ENCODE peak calls at places on chromosomes 4 and X, in seven cellular contexts. One of them, this sample, is unnamed. For H3K4me1, the result is how much of the 10 kb centered on the place peaks cover.

GRCh38 chr4:1459081-1459480 is 52.8 kb upstream of the NKX1-1 start:
- DNase-seq in hepatocyte: no peak
- DNase-seq in uterus: no peak
- DNase-seq in spleen: no peak
- DNase-seq in H1: peak
- DNase-seq in tibial artery: peak
- DNase-seq in heart right ventricle: no peak
- DNase-seq in this sample: no peak

GRCh38 chr4:87268401-87268800 is 48.0 kb upstream of the KLHL8 start:
- DNase-seq in hepatocyte: no peak
- DNase-seq in uterus: no peak
- DNase-seq in spleen: no peak
- DNase-seq in H1: no peak
- DNase-seq in tibial artery: no peak
- DNase-seq in heart right ventricle: no peak
- DNase-seq in this sample: no peak

GRCh38 chr4:148300877-148301276 is 141.3 kb downstream of the NR3C2 start:
- DNase-seq in hepatocyte: no peak
- DNase-seq in uterus: no peak
- DNase-seq in spleen: no peak
- DNase-seq in H1: no peak
- DNase-seq in tibial artery: no peak
- DNase-seq in heart right ventricle: no peak
- DNase-seq in this sample: no peak

GRCh38 chrX:10755477-10756334 is 135.3 kb upstream of the MID1 start:
- DNase-seq in hepatocyte: peak
- DNase-seq in uterus: peak
- DNase-seq in spleen: no peak
- DNase-seq in H1: no peak
- DNase-seq in tibial artery: no peak
- DNase-seq in heart right ventricle: no peak
- DNase-seq in this sample: peak

GRCh38 chr4:99807666-99808065 is 9.0 kb upstream of the DAPP1 start:
- DNase-seq in hepatocyte: no peak
- DNase-seq in uterus: no peak
- DNase-seq in spleen: no peak
- DNase-seq in H1: no peak
- DNase-seq in tibial artery: no peak
- DNase-seq in heart right ventricle: no peak
- DNase-seq in this sample: no peak

GRCh38 chrX:82756272-82756671 is 751.8 kb upstream of the POU3F4 start:
- DNase-seq in hepatocyte: no peak
- DNase-seq in uterus: no peak
- DNase-seq in spleen: no peak
- DNase-seq in H1: no peak
- DNase-seq in tibial artery: no peak
- DNase-seq in heart right ventricle: no peak
- DNase-seq in this sample: no peak

GRCh38 chrX:49063715-49064114 is 4.9 kb downstream of the CCDC120 start:
- DNase-seq in hepatocyte: no peak
- DNase-seq in uterus: no peak
- DNase-seq in spleen: no peak
- DNase-seq in H1: no peak
- DNase-seq in tibial artery: no peak
- DNase-seq in heart right ventricle: no peak
- DNase-seq in this sample: no peak

GRCh38 chr4:150192986-150193385 is 114.7 kb downstream of the DCLK2 start:
- DNase-seq in hepatocyte: no peak
- DNase-seq in uterus: no peak
- DNase-seq in spleen: no peak
- DNase-seq in H1: no peak
- DNase-seq in tibial artery: no peak
- DNase-seq in heart right ventricle: no peak
- DNase-seq in this sample: no peak

GRCh38 chr4:48557478-48557877 is 67.4 kb downstream of the ZAR1 start:
- DNase-seq in hepatocyte: no peak
- DNase-seq in uterus: no peak
- DNase-seq in spleen: no peak
- DNase-seq in H1: no peak
- DNase-seq in tibial artery: no peak
- DNase-seq in heart right ventricle: no peak
- DNase-seq in this sample: peak

GRCh38 chr4:89497517-89498308 is 190.1 kb upstream of the GPRIN3 start:
- DNase-seq in hepatocyte: no peak
- DNase-seq in uterus: no peak
- DNase-seq in spleen: no peak
- DNase-seq in H1: no peak
- DNase-seq in tibial artery: no peak
- DNase-seq in heart right ventricle: no peak
- DNase-seq in this sample: no peak

GRCh38 chr4:113469023-113469390 is 292.5 kb downstream of the CAMK2D start:
- DNase-seq in hepatocyte: no peak
- DNase-seq in uterus: no peak
- DNase-seq in spleen: no peak
- DNase-seq in H1: no peak
- DNase-seq in tibial artery: no peak
- DNase-seq in heart right ventricle: no peak
- DNase-seq in this sample: no peak

GRCh38 chr4:182297659-182298058 is 54.5 kb downstream of the TENM3 start:
- DNase-seq in hepatocyte: no peak
- DNase-seq in uterus: no peak
- DNase-seq in spleen: no peak
- DNase-seq in H1: no peak
- DNase-seq in tibial artery: no peak
- DNase-seq in heart right ventricle: no peak
- DNase-seq in this sample: no peak

GRCh38 chr4:3413217-3413671 is 28.5 kb upstream of the HGFAC start:
- DNase-seq in hepatocyte: no peak
- DNase-seq in uterus: no peak
- DNase-seq in spleen: peak
- DNase-seq in H1: no peak
- DNase-seq in tibial artery: peak
- DNase-seq in heart right ventricle: no peak
- DNase-seq in this sample: no peak

GRCh38 chr4:115851918-115852766 is 738.7 kb upstream of the NDST4 start:
- DNase-seq in hepatocyte: peak
- DNase-seq in uterus: no peak
- DNase-seq in spleen: peak
- DNase-seq in H1: peak
- DNase-seq in tibial artery: peak
- DNase-seq in heart right ventricle: no peak
- DNase-seq in this sample: peak

GRCh38 chrX:16544969-16545368 is 105.0 kb upstream of the S100G start:
- DNase-seq in hepatocyte: no peak
- DNase-seq in uterus: no peak
- DNase-seq in spleen: no peak
- DNase-seq in H1: no peak
- DNase-seq in tibial artery: no peak
- DNase-seq in heart right ventricle: no peak
- DNase-seq in this sample: no peak

GRCh38 chr4:186820371-186820990 is 96.8 kb upstream of the FAT1 start:
- DNase-seq in hepatocyte: peak
- DNase-seq in uterus: no peak
- DNase-seq in spleen: no peak
- DNase-seq in H1: no peak
- DNase-seq in tibial artery: no peak
- DNase-seq in heart right ventricle: peak
- DNase-seq in this sample: no peak

GRCh38 chrX:43805579-43805978 is 76.7 kb downstream of the MAOB start:
- DNase-seq in hepatocyte: no peak
- DNase-seq in uterus: no peak
- DNase-seq in spleen: no peak
- DNase-seq in H1: no peak
- DNase-seq in tibial artery: no peak
- DNase-seq in heart right ventricle: no peak
- DNase-seq in this sample: no peak

GRCh38 chr4:33696586-33696985 is 2547.7 kb downstream of the ARAP2 start:
- DNase-seq in hepatocyte: no peak
- DNase-seq in uterus: no peak
- DNase-seq in spleen: no peak
- DNase-seq in H1: no peak
- DNase-seq in tibial artery: no peak
- DNase-seq in heart right ventricle: no peak
- DNase-seq in this sample: no peak

GRCh38 chr4:12679217-12679616 is 804.9 kb downstream of the RAB28 start:
- DNase-seq in hepatocyte: no peak
- DNase-seq in uterus: no peak
- DNase-seq in spleen: no peak
- DNase-seq in H1: no peak
- DNase-seq in tibial artery: no peak
- DNase-seq in heart right ventricle: no peak
- DNase-seq in this sample: no peak

GRCh38 chrX:1649623-1650022 is 34.8 kb downstream of the ASMT start:
- DNase-seq in hepatocyte: no peak
- DNase-seq in uterus: no peak
- DNase-seq in spleen: no peak
- DNase-seq in H1: peak
- DNase-seq in tibial artery: no peak
- DNase-seq in heart right ventricle: no peak
- DNase-seq in this sample: no peak

GRCh38 chrX:40091691-40092421 is 5.9 kb downstream of the BCOR start:
- DNase-seq in hepatocyte: no peak
- DNase-seq in uterus: no peak
- DNase-seq in spleen: peak
- DNase-seq in H1: peak
- DNase-seq in tibial artery: no peak
- DNase-seq in heart right ventricle: no peak
- DNase-seq in this sample: peak

GRCh38 chr4:41179086-41179374 is 35.3 kb downstream of the APBB2 start:
- DNase-seq in hepatocyte: no peak
- DNase-seq in uterus: no peak
- DNase-seq in spleen: no peak
- DNase-seq in H1: no peak
- DNase-seq in tibial artery: no peak
- DNase-seq in heart right ventricle: no peak
- DNase-seq in this sample: no peak

DNA sequence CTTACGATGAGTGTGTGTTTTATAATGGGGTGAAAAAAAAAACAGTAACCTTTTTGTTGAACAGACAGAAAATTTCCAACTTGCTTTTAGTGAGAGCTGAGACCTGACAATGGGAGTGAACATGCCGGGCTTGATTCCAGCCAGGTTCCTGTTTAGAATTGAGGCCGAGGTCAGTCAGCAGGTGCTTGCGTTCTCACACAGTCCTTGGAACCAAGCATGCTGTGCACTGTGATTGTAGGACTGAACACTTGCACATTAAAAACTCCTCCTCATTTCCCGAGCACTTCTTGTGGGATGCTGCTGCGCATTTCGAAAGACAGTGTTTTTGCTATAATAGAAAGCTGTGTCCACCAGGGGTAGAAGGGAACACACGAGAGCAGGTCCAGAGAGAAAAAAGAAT is 51.8 kb downstream of the TMEM131L start:
- DNase-seq in hepatocyte: no peak
- DNase-seq in uterus: peak
- DNase-seq in spleen: no peak
- DNase-seq in H1: no peak
- DNase-seq in tibial artery: no peak
- DNase-seq in heart right ventricle: no peak
- DNase-seq in this sample: no peak
- H3K4me1 ChIP-seq in hepatocyte: under half
- H3K4me1 ChIP-seq in uterus: under half
- H3K4me1 ChIP-seq in spleen: half or more
- H3K4me1 ChIP-seq in H1: under half
- H3K4me1 ChIP-seq in tibial artery: under half
- H3K4me1 ChIP-seq in heart right ventricle: half or more
- H3K4me1 ChIP-seq in this sample: half or more

GRCh38 chrX:135513140-135513535 is 7.3 kb upstream of the INTS6L start:
- DNase-seq in hepatocyte: no peak
- DNase-seq in uterus: no peak
- DNase-seq in spleen: no peak
- DNase-seq in H1: no peak
- DNase-seq in tibial artery: no peak
- DNase-seq in heart right ventricle: no peak
- DNase-seq in this sample: no peak
- TF ChIP-seq CTCF in hepatocyte: no peak
- TF ChIP-seq CTCF in uterus: no peak
- TF ChIP-seq CTCF in spleen: no peak
- TF ChIP-seq CTCF in H1: no peak
- TF ChIP-seq CTCF in tibial artery: no peak
- TF ChIP-seq CTCF in heart right ventricle: no peak
- TF ChIP-seq CTCF in this sample: no peak

DNA sequence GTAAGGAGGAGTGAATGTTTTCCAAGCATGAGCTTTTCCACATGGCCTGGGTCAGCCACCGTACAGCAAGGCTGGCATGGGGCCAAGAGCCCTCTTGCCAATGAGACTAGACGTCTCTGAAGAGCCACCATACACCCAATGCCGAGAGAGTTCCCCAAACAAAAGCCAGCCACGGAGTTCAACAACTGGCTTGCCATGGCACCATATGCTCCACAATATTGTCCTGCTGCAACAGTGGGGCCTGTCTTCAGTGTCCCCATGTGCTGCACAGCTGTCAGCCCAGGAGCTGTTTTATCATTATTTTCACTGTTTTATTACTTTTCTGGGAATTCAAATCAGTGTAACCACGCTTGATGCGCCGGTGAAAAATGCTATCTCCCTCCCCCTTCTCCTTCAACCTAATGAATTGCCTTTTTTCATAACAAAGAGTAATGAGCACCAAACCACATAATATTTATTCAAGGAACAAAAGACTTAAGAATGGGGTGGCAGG is 18.4 kb downstream of the MAML3 start:
- DNase-seq in hepatocyte: peak
- DNase-seq in uterus: peak
- DNase-seq in spleen: no peak
- DNase-seq in H1: no peak
- DNase-seq in tibial artery: no peak
- DNase-seq in heart right ventricle: peak
- DNase-seq in this sample: no peak
- H3K4me1 ChIP-seq in hepatocyte: under half
- H3K4me1 ChIP-seq in uterus: under half
- H3K4me1 ChIP-seq in spleen: under half
- H3K4me1 ChIP-seq in H1: under half
- H3K4me1 ChIP-seq in tibial artery: under half
- H3K4me1 ChIP-seq in heart right ventricle: under half
- H3K4me1 ChIP-seq in this sample: half or more

GRCh38 chr4:152992027-152992426 is 55.9 kb downstream of the FHDC1 start:
- DNase-seq in hepatocyte: peak
- DNase-seq in uterus: no peak
- DNase-seq in spleen: peak
- DNase-seq in H1: no peak
- DNase-seq in tibial artery: no peak
- DNase-seq in heart right ventricle: no peak
- DNase-seq in this sample: no peak
- TF ChIP-seq CTCF in hepatocyte: no peak
- TF ChIP-seq CTCF in uterus: no peak
- TF ChIP-seq CTCF in spleen: no peak
- TF ChIP-seq CTCF in H1: no peak
- TF ChIP-seq CTCF in tibial artery: no peak
- TF ChIP-seq CTCF in heart right ventricle: no peak
- TF ChIP-seq CTCF in this sample: no peak

GRCh38 chr4:158016511-158016910 is 156.3 kb downstream of the GASK1B start:
- DNase-seq in hepatocyte: no peak
- DNase-seq in uterus: no peak
- DNase-seq in spleen: no peak
- DNase-seq in H1: no peak
- DNase-seq in tibial artery: no peak
- DNase-seq in heart right ventricle: no peak
- DNase-seq in this sample: no peak
- H3K4me1 ChIP-seq in hepatocyte: under half
- H3K4me1 ChIP-seq in uterus: under half
- H3K4me1 ChIP-seq in spleen: under half
- H3K4me1 ChIP-seq in H1: under half
- H3K4me1 ChIP-seq in tibial artery: under half
- H3K4me1 ChIP-seq in heart right ventricle: half or more
- H3K4me1 ChIP-seq in this sample: under half